ENCODE peak calls at places on chromosome 20, in nine cellular contexts. I, N, F, U, P, Y, V, Q and J are unnamed samples.

GRCh38 chr20:50338479-50339195 is 148.0 kb downstream of the CEBPB start:
- DNase-seq in U (no peak), Q (peak; percentile 73), I (no peak), F (no peak), N (no peak), V (no peak), Y (no peak), P (no peak), J (no peak)

GRCh38 chr20:52972965-52973819 is 1.0 kb downstream of the TSHZ2 start:
- DNase-seq in F (no peak), Y (peak; percentile 55), U (no peak), V (peak; percentile 43), N (peak; percentile 45), I (no peak), Q (peak; percentile 73), P (peak; percentile 23), J (peak; percentile 51)

GRCh38 chr20:24289737-24290481 is 179.5 kb upstream of the SYNDIG1 start:
- DNase-seq in U (no peak), Q (peak; percentile 33), N (no peak), Y (peak; percentile 50), V (no peak), P (no peak), F (no peak), I (no peak), J (no peak)

GRCh38 chr20:32762754-32763201 is 593 bp downstream of the DNMT3B start:
- DNase-seq in Y (peak; percentile 63), U (no peak), Q (no peak), F (no peak), N (no peak), P (peak; percentile 26), I (peak; percentile 9), V (no peak), J (no peak)

GRCh38 chr20:6711950-6712634 is 55.4 kb upstream of the BMP2 start:
- DNase-seq in P (no peak), Q (no peak), N (no peak), Y (no peak), F (no peak), V (peak; percentile 63), I (peak; percentile 60), U (no peak), J (no peak)

GRCh38 chr20:32634041-32634805 is 39.5 kb downstream of the C20orf203 start:
- DNase-seq in F (no peak), Y (no peak), V (no peak), N (no peak), I (no peak), P (no peak), Q (peak; percentile 50), U (no peak), J (no peak)

GRCh38 chr20:20603339-20603990 is 109.0 kb downstream of the RALGAPA2 start:
- DNase-seq in P (no peak), Y (peak; percentile 52), I (no peak), V (no peak), F (no peak), U (no peak), N (no peak), Q (no peak), J (no peak)

GRCh38 chr20:49405696-49406095 is 76.8 kb downstream of the KCNB1 start:
- DNase-seq in I (no peak), F (no peak), Q (no peak), Y (no peak), U (no peak), V (no peak), N (no peak), P (no peak), J (no peak)

GRCh38 chr20:17036546-17036945 is 190.3 kb upstream of the PCSK2 start:
- DNase-seq in P (no peak), V (no peak), F (no peak), Q (no peak), I (no peak), Y (no peak), N (no peak), U (no peak), J (no peak)

DNA sequence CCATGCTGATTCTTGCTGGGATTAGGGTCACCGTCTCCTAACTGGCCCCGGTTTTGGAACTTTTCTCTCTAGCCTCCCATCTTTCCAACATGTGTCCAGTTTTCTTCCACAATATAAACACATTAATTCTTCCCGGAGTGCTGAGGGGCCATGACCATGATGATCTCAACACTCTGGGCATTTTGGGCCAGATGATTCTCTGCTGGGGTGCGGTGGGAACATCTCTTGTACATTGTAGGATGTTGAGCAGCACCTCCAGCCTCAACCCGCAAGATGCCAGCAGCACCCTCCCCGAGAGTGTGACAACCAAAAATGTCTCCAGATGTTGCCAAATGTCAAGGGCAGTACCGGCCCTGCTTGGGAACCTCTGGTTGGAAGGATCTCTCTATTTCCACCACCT is 164.8 kb downstream of the TFAP2C start:
- DNase-seq in N (no peak), U (no peak), I (no peak), V (no peak), Y (no peak), Q (no peak), F (no peak), P (no peak), J (no peak)
- H3K27ac ChIP-seq in N (no peak overlapping the region), U (no peak overlapping the region), I (no peak overlapping the region), V (no peak overlapping the region), Y (no peak overlapping the region), Q (no peak overlapping the region), F (no peak overlapping the region), P (no peak overlapping the region), J (no peak overlapping the region)

DNA sequence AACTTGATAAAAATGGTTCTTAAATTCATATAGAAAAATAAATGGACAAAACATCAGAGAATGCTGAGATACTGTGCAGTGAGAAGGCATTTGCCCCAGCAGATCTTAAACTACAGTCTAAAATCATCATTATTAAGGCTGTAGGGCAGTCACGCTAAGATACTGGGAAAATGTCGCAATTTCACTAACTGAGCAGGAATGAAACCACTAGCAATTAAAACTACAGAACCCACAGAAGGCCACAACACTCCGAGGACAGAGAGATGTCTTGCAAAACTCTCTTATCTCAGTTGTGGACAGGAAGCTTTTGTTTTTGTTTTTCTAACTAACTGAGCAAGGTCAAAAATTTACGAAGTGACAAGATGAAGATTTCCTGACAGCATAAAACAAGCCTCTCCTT is 18.3 kb downstream of the GNAS-AS1 start:
- DNase-seq in Q (no peak), U (no peak), I (no peak), Y (no peak), P (no peak), N (no peak), V (no peak), F (no peak), J (no peak)
- TF ChIP-seq CTCF in Q (no peak), U (no peak), I (no peak), Y (no peak), P (no peak), N (no peak), V (no peak), F (no peak), J (no peak)

DNA sequence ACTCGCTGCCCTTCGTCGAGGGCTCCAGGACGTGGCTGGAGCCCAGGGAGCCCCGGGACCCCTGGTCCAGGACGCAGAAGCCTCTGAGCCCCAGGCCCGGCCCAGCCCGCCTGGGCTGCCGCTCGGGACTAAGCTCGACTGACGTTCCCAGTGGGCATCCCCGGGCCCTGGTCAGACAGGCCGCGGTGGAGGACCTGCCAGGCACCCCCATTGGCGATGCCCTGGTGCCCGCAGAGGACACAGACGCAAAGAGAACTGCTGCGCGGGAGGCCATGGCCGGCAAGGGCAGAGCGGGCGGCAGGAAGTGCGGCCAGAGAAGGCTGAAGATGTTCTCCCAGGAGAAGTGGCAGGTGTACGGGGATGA is 28.9 kb downstream of the ZNF831 start:
- DNase-seq in I (no peak), V (no peak), P (no peak), Y (no peak), N (no peak), Q (no peak), U (no peak), F (no peak), J (no peak)
- H3K27me3 ChIP-seq in I (peaks cover 86% of the 10 kb centered on the region), V (no peaks in the 10 kb centered on the region), P (peaks cover 14% of the 10 kb centered on the region), Y (no peaks in the 10 kb centered on the region), N (peaks cover 29% of the 10 kb centered on the region), Q (no peaks in the 10 kb centered on the region), U (peaks cover 2% of the 10 kb centered on the region), F (no peaks in the 10 kb centered on the region), J (no peaks in the 10 kb centered on the region)

GRCh38 chr20:39050555-39050902 is 88.4 kb downstream of the DHX35 start:
- DNase-seq in Q (no peak), I (no peak), P (no peak), N (no peak), V (no peak), Y (no peak), F (no peak), U (no peak), J (no peak)
- H3K27ac ChIP-seq in Q (no peak overlapping the region), I (no peak overlapping the region), P (no peak overlapping the region), N (no peak overlapping the region), V (no peak overlapping the region), Y (no peak overlapping the region), F (no peak overlapping the region), U (no peak overlapping the region), J (no peak overlapping the region)

DNA sequence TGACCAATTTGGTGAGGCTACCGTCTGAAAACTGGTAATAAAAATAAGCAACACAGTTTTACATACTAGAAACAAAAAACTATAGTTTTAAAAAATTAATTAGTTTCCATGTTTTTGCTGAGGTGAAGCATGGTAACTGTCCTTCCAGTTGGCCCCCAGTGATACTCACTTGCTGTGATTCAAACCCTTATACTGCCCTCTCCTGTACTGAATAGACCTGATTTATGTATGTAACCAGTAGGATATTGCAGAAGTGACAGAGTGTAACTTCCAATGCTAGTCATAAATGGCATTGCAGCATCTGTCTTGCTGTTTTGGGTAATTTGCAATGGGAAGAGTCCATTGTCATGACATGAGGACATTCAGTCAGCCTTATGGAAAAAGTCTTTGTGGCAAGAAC is 8.8 kb upstream of the CHD6 start:
- DNase-seq in U (no peak), I (no peak), P (no peak), Y (no peak), V (no peak), N (no peak), Q (no peak), F (no peak), J (no peak)
- TF ChIP-seq CTCF in U (no peak), I (no peak), P (no peak), Y (no peak), V (no peak), N (no peak), Q (no peak), F (no peak), J (no peak)